ENCODE peak calls at places on chromosomes 13 and 19, in seven cellular contexts. S, T, U, N, A, C and D are unnamed samples.

GRCh38 chr19:57302020-57302465 is 18.2 kb upstream of the ZNF543 start:
- DNase-seq in S (peak; percentile 89), T (no peak), U (no peak), N (no peak), A (no peak), C (peak; percentile 91), D (no peak)

GRCh38 chr13:28622286-28622685 is 36.6 kb upstream of the POMP start:
- DNase-seq in S (peak; percentile 48), T (no peak), U (peak; percentile 83), N (no peak), A (no peak), C (peak; percentile 59), D (peak; percentile 42)

GRCh38 chr13:105340061-105340606 is 1195.3 kb downstream of the EFNB2 start:
- DNase-seq in S (no peak), T (no peak), U (no peak), N (no peak), A (no peak), C (no peak), D (no peak)

GRCh38 chr13:100532090-100532766 is 56.4 kb downstream of the GGACT start:
- DNase-seq in S (no peak), T (no peak), U (no peak), N (no peak), A (no peak), C (no peak), D (no peak)

GRCh38 chr13:98981596-98982195 is 3.8 kb upstream of the DOCK9 start:
- DNase-seq in S (no peak), T (no peak), U (no peak), N (no peak), A (no peak), C (no peak), D (no peak)

GRCh38 chr13:21834511-21834910 is 163.6 kb downstream of the FGF9 start:
- DNase-seq in S (no peak), T (no peak), U (no peak), N (no peak), A (no peak), C (no peak), D (no peak)

GRCh38 chr13:39895254-39895653 is 239.8 kb downstream of the COG6 start:
- DNase-seq in S (no peak), T (no peak), U (no peak), N (no peak), A (no peak), C (no peak), D (no peak)

GRCh38 chr13:28761586-28761985 is 42.8 kb upstream of the SLC46A3 start:
- DNase-seq in S (no peak), T (no peak), U (no peak), N (no peak), A (no peak), C (no peak), D (no peak)

GRCh38 chr13:73598021-73598712 is 536.0 kb downstream of the KLF12 start:
- DNase-seq in S (no peak), T (no peak), U (no peak), N (peak; percentile 81), A (no peak), C (no peak), D (no peak)

GRCh38 chr13:82879921-82880320 is 1002.4 kb downstream of the SLITRK1 start:
- DNase-seq in S (no peak), T (no peak), U (no peak), N (no peak), A (no peak), C (no peak), D (no peak)

GRCh38 chr13:36453518-36453917 is 21.2 kb downstream of the CCNA1 start:
- DNase-seq in S (no peak), T (no peak), U (no peak), N (no peak), A (no peak), C (no peak), D (no peak)

GRCh38 chr13:110680852-110681251 is 25.1 kb downstream of the CARS2 start:
- DNase-seq in S (no peak), T (no peak), U (no peak), N (peak; percentile 42), A (peak; percentile 20), C (no peak), D (no peak)

GRCh38 chr13:22316494-22317025 is 645.7 kb downstream of the FGF9 start:
- DNase-seq in S (no peak), T (no peak), U (no peak), N (no peak), A (no peak), C (no peak), D (no peak)

GRCh38 chr13:113070855-113071254 is 34.7 kb upstream of the F7 start:
- DNase-seq in S (no peak), T (no peak), U (no peak), N (no peak), A (no peak), C (no peak), D (no peak)

GRCh38 chr13:107005577-107005976 is 437.6 kb upstream of the ARGLU1 start:
- DNase-seq in S (no peak), T (no peak), U (no peak), N (no peak), A (no peak), C (no peak), D (no peak)

GRCh38 chr13:97367427-97367826 is 66.5 kb upstream of the RAP2A start:
- DNase-seq in S (peak; percentile 51), T (no peak), U (no peak), N (no peak), A (no peak), C (peak; percentile 71), D (no peak)

GRCh38 chr13:105035092-105035491 is 1500.4 kb downstream of the EFNB2 start:
- DNase-seq in S (no peak), T (no peak), U (no peak), N (no peak), A (no peak), C (no peak), D (no peak)

GRCh38 chr13:52739468-52740071 is at the start of gene CNMD:
- DNase-seq in S (no peak), T (no peak), U (peak; percentile 65), N (no peak), A (no peak), C (no peak), D (no peak)
- H3K4me3 ChIP-seq in S (no peak within 1 kb of the TSS), T (no peak within 1 kb of the TSS), U (no peak within 1 kb of the TSS), N (no peak within 1 kb of the TSS), A (no peak within 1 kb of the TSS), C (peak within 1 kb of the TSS; percentile 38), D (peak within 1 kb of the TSS; percentile 22)

DNA sequence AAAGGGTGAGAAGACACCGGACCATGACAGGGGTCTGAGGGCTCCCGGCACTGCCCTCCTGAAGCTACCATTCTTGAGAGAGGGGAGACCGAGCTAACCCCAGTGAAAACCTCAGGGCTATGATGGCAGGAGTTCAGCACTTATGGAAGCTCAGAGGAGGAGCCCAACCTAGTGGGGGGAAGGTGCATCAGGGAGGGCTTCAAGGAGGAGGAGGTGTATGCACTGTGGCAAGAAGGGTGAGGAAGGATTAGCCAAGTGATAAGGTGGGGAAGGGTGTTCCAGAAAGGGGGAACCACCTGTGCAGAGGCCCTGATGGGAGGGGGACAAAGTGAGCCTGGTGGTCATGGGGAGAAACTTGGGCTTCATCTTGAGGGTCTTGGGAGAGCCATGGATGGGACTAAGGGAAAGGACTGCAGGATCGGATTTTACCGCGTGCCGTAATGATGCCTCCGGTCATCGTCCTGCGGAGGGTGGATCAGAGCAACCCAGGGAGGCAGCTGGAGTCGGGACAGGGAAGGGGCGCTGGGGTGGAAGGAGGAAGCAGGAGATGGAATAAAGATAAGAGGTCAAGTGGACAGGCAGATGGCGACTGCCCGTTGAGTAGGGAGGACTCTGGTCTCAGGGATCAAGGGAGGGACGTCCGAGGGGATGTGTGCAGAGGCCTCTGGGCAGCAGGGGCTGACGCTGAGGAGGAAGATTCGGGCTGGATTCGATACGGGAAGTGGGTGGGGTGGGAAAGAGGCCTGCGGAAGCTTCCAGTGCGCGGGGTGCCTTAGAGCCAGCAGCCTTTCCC is 13.3 kb upstream of the PSMD8 start:
- DNase-seq in S (no peak), T (no peak), U (no peak), N (no peak), A (no peak), C (no peak), D (no peak)
- H3K27ac ChIP-seq in S (no peak overlapping the region), T (no peak overlapping the region), U (no peak overlapping the region), N (peak overlapping the region; percentile 3), A (no peak overlapping the region), C (no peak overlapping the region), D (no peak overlapping the region)

GRCh38 chr13:60267498-60268202 is 103.9 kb upstream of the DIAPH3 start:
- DNase-seq in S (peak; percentile 19), T (no peak), U (no peak), N (peak; percentile 2), A (peak; percentile 5), C (no peak), D (no peak)

GRCh38 chr13:60273971-60274370 is 110.2 kb upstream of the DIAPH3 start:
- DNase-seq in S (no peak), T (no peak), U (no peak), N (no peak), A (no peak), C (no peak), D (no peak)

GRCh38 chr13:60265566-60265965 is 101.8 kb upstream of the DIAPH3 start:
- DNase-seq in S (no peak), T (no peak), U (no peak), N (no peak), A (no peak), C (no peak), D (no peak)

GRCh38 chr13:60268203-60268555 is 104.5 kb upstream of the DIAPH3 start:
- DNase-seq in S (no peak), T (no peak), U (no peak), N (no peak), A (no peak), C (no peak), D (no peak)
- H3K4me3 ChIP-seq in S (no peak overlapping the region), T (no peak overlapping the region), U (no peak overlapping the region), N (peak overlapping the region; percentile 68), A (peak overlapping the region; percentile 55), C (peak overlapping the region; percentile 44), D (no peak overlapping the region)

DNA sequence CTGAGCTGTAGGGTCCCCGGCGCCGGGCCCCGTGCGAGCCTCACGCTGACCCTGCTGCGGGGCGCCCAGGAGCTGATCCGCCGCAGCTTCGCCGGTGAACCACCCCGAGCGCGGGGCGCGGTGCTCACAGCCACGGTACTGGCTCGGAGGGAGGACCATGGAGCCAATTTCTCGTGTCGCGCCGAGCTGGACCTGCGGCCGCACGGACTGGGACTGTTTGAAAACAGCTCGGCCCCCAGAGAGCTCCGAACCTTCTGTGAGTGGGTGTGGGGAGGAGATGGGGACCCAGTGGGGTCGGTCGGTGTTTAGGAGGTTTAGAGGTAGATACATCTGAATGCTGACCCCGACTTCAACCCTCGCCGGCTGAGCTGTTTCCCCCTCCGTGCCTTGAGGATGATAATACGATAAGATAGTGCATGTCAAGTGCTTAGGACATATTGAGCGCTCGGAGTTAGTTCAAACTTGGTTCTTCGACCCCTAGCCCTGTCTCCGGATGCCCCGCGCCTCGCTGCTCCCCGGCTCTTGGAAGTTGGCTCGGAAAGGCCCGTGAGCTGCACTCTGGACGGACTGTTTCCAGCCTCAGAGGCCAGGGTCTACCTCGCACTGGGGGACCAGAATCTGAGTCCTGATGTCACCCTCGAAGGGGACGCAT is 1.9 kb downstream of the ICAM5 start:
- DNase-seq in S (no peak), T (no peak), U (no peak), N (no peak), A (no peak), C (no peak), D (no peak)
- H3K27ac ChIP-seq in S (no peak overlapping the region), T (no peak overlapping the region), U (peak overlapping the region; percentile 18), N (no peak overlapping the region), A (no peak overlapping the region), C (no peak overlapping the region), D (no peak overlapping the region)